ENCODE peak calls at places on chromosomes 2 and 18, in four cellular contexts. G, R, B and E are unnamed samples.

GRCh38 chr2:203873921-203874631 is 6.5 kb downstream of the CTLA4 start:
- DNase-seq in G (no peak), B (no peak), R (no peak), E (no peak)

GRCh38 chr2:149955201-149955600 is 367.6 kb upstream of the MMADHC start:
- DNase-seq in B (no peak), R (no peak), G (no peak), E (no peak)

GRCh38 chr18:23838801-23839366 is 149.6 kb downstream of the LAMA3 start:
- DNase-seq in B (no peak), R (no peak), G (no peak), E (no peak)

GRCh38 chr18:58009166-58009565 is 34.9 kb upstream of the NEDD4L start:
- DNase-seq in R (no peak), G (no peak), B (no peak), E (no peak)

GRCh38 chr2:233711312-233712008 is 1.2 kb upstream of the UGT1A5 start:
- DNase-seq in G (peak), B (peak), R (peak), E (peak)

GRCh38 chr18:49476664-49477411 is 10.2 kb downstream of the C18orf32 start:
- DNase-seq in G (peak), R (peak), B (no peak), E (no peak)

GRCh38 chr2:170360546-170361358 is 182.8 kb downstream of the MYO3B start:
- DNase-seq in G (no peak), B (no peak), R (no peak), E (no peak)

GRCh38 chr18:26875040-26875654 is 9.6 kb upstream of the AQP4 start:
- DNase-seq in G (no peak), R (no peak), B (peak), E (no peak)

GRCh38 chr18:6859676-6860422 is 130.3 kb downstream of the ARHGAP28 start:
- DNase-seq in G (no peak), R (no peak), B (no peak), E (no peak)

GRCh38 chr2:26567534-26567933 is 73.6 kb downstream of the CIB4 start:
- DNase-seq in R (no peak), B (no peak), G (no peak), E (no peak)

GRCh38 chr2:222319576-222320440 is 21.0 kb upstream of the PAX3 start:
- DNase-seq in R (no peak), G (no peak), B (no peak), E (peak)

GRCh38 chr18:60075477-60075876 is 175.7 kb downstream of the PMAIP1 start:
- DNase-seq in R (no peak), G (no peak), B (no peak), E (no peak)

GRCh38 chr2:176638167-176639015 is 369.1 kb downstream of the MTX2 start:
- DNase-seq in B (peak), R (peak), G (peak), E (peak)

GRCh38 chr18:7921938-7922587 is 354.9 kb downstream of the PTPRM start:
- DNase-seq in G (no peak), R (peak), B (peak), E (no peak)

GRCh38 chr2:218879881-218880748 is 537 bp upstream of the WNT10A start:
- DNase-seq in G (no peak), R (no peak), B (no peak), E (peak)

GRCh38 chr2:113157108-113157896 is 16.5 kb upstream of the PSD4 start:
- DNase-seq in R (no peak), G (peak), B (no peak), E (peak)

GRCh38 chr2:223036756-223037432 is 15.1 kb upstream of the KCNE4 start:
- DNase-seq in G (no peak), B (no peak), R (no peak), E (peak)

GRCh38 chr18:12851709-12852108 is 32.3 kb downstream of the PTPN2 start:
- DNase-seq in B (no peak), G (no peak), R (no peak), E (no peak)
- TF ChIP-seq NR3C1 in B (no peak), G (no peak), R (no peak), E (no peak)

GRCh38 chr2:128668946-128669345 is 350.3 kb upstream of the HS6ST1 start:
- DNase-seq in B (no peak), G (no peak), R (no peak), E (no peak)
- TF ChIP-seq NR3C1 in B (no peak), G (no peak), R (no peak), E (no peak)

DNA sequence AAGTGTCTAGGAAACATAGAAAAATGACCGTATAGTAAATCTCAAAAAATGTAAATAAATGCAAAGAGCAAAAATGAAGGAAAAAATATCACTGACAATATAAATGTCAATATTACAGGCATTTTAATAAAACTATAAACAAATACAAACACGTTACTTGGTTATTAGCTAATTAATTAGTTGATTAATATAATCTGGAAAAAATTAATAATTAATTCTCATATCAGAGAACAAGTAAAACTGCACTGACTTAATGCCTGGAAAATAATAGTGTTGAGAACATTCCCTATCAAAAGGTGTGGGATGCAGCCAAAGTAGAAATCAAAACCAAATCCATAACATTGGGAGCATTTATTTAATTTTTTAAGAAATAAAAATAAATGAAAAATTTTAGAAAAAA is 181.8 kb upstream of the ZNF804A start:
- DNase-seq in B (no peak), G (no peak), R (no peak), E (no peak)
- TF ChIP-seq NR3C1 in B (no peak), G (no peak), R (no peak), E (no peak)

GRCh38 chr2:144560254-144560653 is 40.3 kb upstream of the ZEB2 start:
- DNase-seq in B (no peak), R (no peak), G (peak), E (no peak)
- TF ChIP-seq NR3C1 in B (no peak), R (no peak), G (no peak), E (no peak)

GRCh38 chr2:146193619-146194018 is 1651.2 kb upstream of the ACVR2A start:
- DNase-seq in G (no peak), R (no peak), B (no peak), E (no peak)

DNA sequence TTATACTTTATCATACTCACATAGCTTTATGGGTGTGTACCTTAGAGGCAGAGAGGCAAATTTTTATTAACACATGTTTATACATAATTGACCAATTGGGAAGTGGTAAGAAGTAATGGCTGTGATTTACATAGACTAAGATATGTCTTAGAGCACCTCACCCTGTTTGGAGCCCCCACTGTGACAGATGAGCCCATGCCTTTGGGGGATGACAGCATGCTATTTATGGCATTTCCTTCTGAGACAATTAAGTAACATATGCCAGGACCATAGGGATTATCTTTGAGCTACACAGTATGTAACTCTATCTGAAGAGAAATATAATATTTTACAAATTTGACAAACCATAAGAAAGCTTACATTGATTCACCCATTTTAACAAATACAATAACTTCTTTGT is 1655.3 kb upstream of the ACVR2A start:
- DNase-seq in G (no peak), R (no peak), B (no peak), E (no peak)
- TF ChIP-seq NR3C1 in G (no peak), R (no peak), B (no peak), E (no peak)

GRCh38 chr2:71599646-71600236 is 146.4 kb downstream of the DYSF start:
- DNase-seq in G (no peak), R (no peak), B (no peak), E (no peak)

GRCh38 chr2:71599038-71599437 is 145.7 kb downstream of the DYSF start:
- DNase-seq in G (no peak), R (no peak), B (no peak), E (no peak)

GRCh38 chr2:71597749-71598148 is 144.4 kb downstream of the DYSF start:
- DNase-seq in R (no peak), G (no peak), B (no peak), E (no peak)

GRCh38 chr2:71600572-71600971 is 147.2 kb downstream of the DYSF start:
- DNase-seq in R (no peak), G (no peak), B (no peak), E (no peak)

GRCh38 chr2:71598526-71598925 is 145.2 kb downstream of the DYSF start:
- DNase-seq in R (no peak), G (no peak), B (no peak), E (no peak)
- TF ChIP-seq NR3C1 in R (no peak), G (no peak), B (no peak), E (no peak)

GRCh38 chr2:159129301-159129700 is 157.2 kb downstream of the WDSUB1 start:
- DNase-seq in R (no peak), B (no peak), G (no peak), E (no peak)

GRCh38 chr2:159129807-159130206 is 156.7 kb downstream of the WDSUB1 start:
- DNase-seq in R (no peak), B (no peak), G (no peak), E (no peak)

GRCh38 chr2:159130302-159130701 is 156.2 kb downstream of the WDSUB1 start:
- DNase-seq in G (peak), R (no peak), B (no peak), E (no peak)

GRCh38 chr2:159126653-159127052 is 158.2 kb downstream of the TANC1 start:
- DNase-seq in R (no peak), B (no peak), G (no peak), E (no peak)

DNA sequence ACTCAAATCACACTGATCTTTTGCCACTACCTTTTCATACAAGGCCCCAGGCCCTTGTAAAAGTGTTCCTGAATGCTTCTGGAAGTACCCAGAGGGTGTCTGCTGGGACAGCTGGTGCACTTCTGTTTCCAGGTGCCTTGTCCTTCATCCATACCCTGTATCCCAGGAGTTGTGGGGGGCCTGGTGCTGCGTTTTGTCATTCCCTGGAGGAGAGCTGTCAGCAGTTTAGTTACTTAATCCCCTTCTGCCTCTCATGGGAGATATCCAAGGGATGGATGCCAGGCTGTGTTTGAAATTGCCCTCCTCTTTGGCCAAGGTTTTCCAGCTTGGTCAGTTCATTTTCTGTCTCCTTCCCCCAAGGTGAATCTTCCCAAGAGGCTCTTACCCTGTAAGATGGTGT is 158.3 kb downstream of the WDSUB1 start:
- DNase-seq in B (no peak), R (no peak), G (no peak), E (no peak)
- TF ChIP-seq NR3C1 in B (no peak), R (no peak), G (no peak), E (no peak)

GRCh38 chr18:74774486-74774885 is 176.8 kb downstream of the ZNF407 start:
- DNase-seq in R (no peak), B (no peak), G (no peak), E (no peak)

GRCh38 chr18:74778191-74778847 is 180.6 kb downstream of the ZNF407 start:
- DNase-seq in B (no peak), G (peak), R (no peak), E (no peak)

GRCh38 chr18:74773171-74773624 is 175.5 kb downstream of the ZNF407 start:
- DNase-seq in B (no peak), G (no peak), R (no peak), E (no peak)

GRCh38 chr18:74775239-74775638 is 177.6 kb downstream of the ZNF407 start:
- DNase-seq in G (no peak), B (no peak), R (no peak), E (no peak)
- TF ChIP-seq NR3C1 in G (no peak), B (no peak), R (no peak), E (no peak)